ENCODE peak calls at places on chromosome 16, in nine cellular contexts. P is fibroblast of lung, B is cardiac muscle cell, T is SK-N-SH, M is tibial artery, N is sigmoid colon, G is OCI-LY7, S is Peyer's patch, J is HL-60. I is an unnamed sample.

GRCh38 chr16:63787014-63787413 is 1334.8 kb downstream of the CDH11 start:
- DNase-seq in P (peak), B (no peak), T (no peak), M (no peak), N (no peak), G (peak), S (no peak), J (no peak), I (no peak)

GRCh38 chr16:75107505-75107904 is 9.1 kb downstream of the LDHD start:
- DNase-seq in P (no peak), B (no peak), T (no peak), M (no peak), N (no peak), G (no peak), S (no peak), J (no peak), I (no peak)

GRCh38 chr16:72099377-72099818 is 5.8 kb downstream of the DHX38 start:
- DNase-seq in P (peak), B (peak), T (peak), M (no peak), N (no peak), G (peak), S (no peak), J (peak), I (peak)

GRCh38 chr16:84907575-84907974 is 87.8 kb downstream of the CRISPLD2 start:
- DNase-seq in P (peak), B (peak), T (no peak), M (peak), N (peak), G (no peak), S (no peak), J (peak), I (no peak)

GRCh38 chr16:66326995-66327513 is 39.4 kb upstream of the CDH5 start:
- DNase-seq in P (no peak), B (no peak), T (no peak), M (no peak), N (no peak), G (no peak), S (no peak), J (no peak), I (no peak)

GRCh38 chr16:48632137-48632774 is 22.3 kb upstream of the N4BP1 start:
- DNase-seq in P (no peak), B (no peak), T (no peak), M (no peak), N (peak), G (no peak), S (no peak), J (no peak), I (no peak)

GRCh38 chr16:74496054-74496453 is 74.8 kb upstream of the CLEC18B start:
- DNase-seq in P (no peak), B (no peak), T (no peak), M (no peak), N (no peak), G (no peak), S (no peak), J (no peak), I (no peak)

GRCh38 chr16:66254106-66254505 is 112.4 kb upstream of the CDH5 start:
- DNase-seq in P (no peak), B (no peak), T (no peak), M (no peak), N (peak), G (no peak), S (no peak), J (no peak), I (no peak)

GRCh38 chr16:84730406-84731106 is 30.8 kb downstream of the USP10 start:
- DNase-seq in P (peak), B (peak), T (peak), M (peak), N (peak), G (peak), S (no peak), J (peak), I (peak)

GRCh38 chr16:50502616-50503000 is 45.6 kb upstream of the NKD1 start:
- DNase-seq in P (no peak), B (no peak), T (no peak), M (no peak), N (no peak), G (no peak), S (no peak), J (no peak), I (no peak)

GRCh38 chr16:75266738-75267630 is 15.6 kb upstream of the BCAR1 start:
- DNase-seq in P (no peak), B (no peak), T (peak), M (no peak), N (peak), G (no peak), S (no peak), J (no peak), I (no peak)

GRCh38 chr16:86994651-86995171 is 322.5 kb downstream of the C16orf95 start:
- DNase-seq in P (peak), B (peak), T (no peak), M (no peak), N (peak), G (no peak), S (no peak), J (no peak), I (peak)

GRCh38 chr16:79402356-79402755 is 198.2 kb downstream of the MAF start:
- DNase-seq in P (no peak), B (no peak), T (no peak), M (no peak), N (no peak), G (no peak), S (peak), J (no peak), I (peak)

GRCh38 chr16:56773531-56773930 is 43.6 kb downstream of the NUP93 start:
- DNase-seq in P (no peak), B (no peak), T (no peak), M (no peak), N (no peak), G (no peak), S (no peak), J (no peak), I (no peak)

GRCh38 chr16:83351846-83352245 is 455.9 kb upstream of the HSBP1 start:
- DNase-seq in P (peak), B (peak), T (no peak), M (no peak), N (no peak), G (no peak), S (no peak), J (no peak), I (no peak)

GRCh38 chr16:12311309-12311708 is 334.8 kb downstream of the SNX29 start:
- DNase-seq in P (no peak), B (peak), T (no peak), M (no peak), N (no peak), G (no peak), S (no peak), J (no peak), I (no peak)

GRCh38 chr16:73949574-73950348 is 346.9 kb upstream of the PSMD7 start:
- DNase-seq in P (peak), B (peak), T (no peak), M (peak), N (no peak), G (no peak), S (no peak), J (no peak), I (peak)

GRCh38 chr16:87705780-87706277 is 60.0 kb downstream of the KLHDC4 start:
- DNase-seq in P (no peak), B (no peak), T (no peak), M (no peak), N (no peak), G (no peak), S (no peak), J (no peak), I (no peak)

GRCh38 chr16:83200005-83200779 is 573.4 kb downstream of the CDH13 start:
- DNase-seq in P (peak), B (peak), T (no peak), M (no peak), N (no peak), G (peak), S (no peak), J (no peak), I (peak)

GRCh38 chr16:71927383-71927782 is 32.1 kb downstream of the IST1 start:
- DNase-seq in P (peak), B (peak), T (no peak), M (peak), N (peak), G (no peak), S (no peak), J (no peak), I (peak)

GRCh38 chr16:81745704-81746558 is 33.2 kb upstream of the PLCG2 start:
- DNase-seq in P (peak), B (peak), T (peak), M (peak), N (peak), G (peak), S (peak), J (peak), I (peak)

GRCh38 chr16:31513126-31513525 is 4.9 kb upstream of the RUSF1 start:
- DNase-seq in P (peak), B (peak), T (no peak), M (no peak), N (no peak), G (no peak), S (no peak), J (no peak), I (peak)

GRCh38 chr16:89274561-89275283 is 57.2 kb downstream of the ZNF778 start:
- DNase-seq in P (no peak), B (no peak), T (no peak), M (no peak), N (no peak), G (no peak), S (peak), J (no peak), I (no peak)

GRCh38 chr16:56930516-56931252 is 1.3 kb upstream of the HERPUD1 start:
- DNase-seq in P (no peak), B (no peak), T (no peak), M (no peak), N (peak), G (peak), S (peak), J (no peak), I (no peak)

GRCh38 chr16:67280090-67281015 is 1.0 kb downstream of the PLEKHG4 start:
- DNase-seq in P (no peak), B (no peak), T (no peak), M (no peak), N (no peak), G (no peak), S (no peak), J (no peak), I (no peak)

GRCh38 chr16:53922805-53923645 is 219.1 kb downstream of the FTO start:
- DNase-seq in P (peak), B (peak), T (peak), M (no peak), N (no peak), G (no peak), S (no peak), J (no peak), I (no peak)

GRCh38 chr16:66859397-66860068 is 15.3 kb downstream of the CA7 start:
- DNase-seq in P (no peak), B (no peak), T (no peak), M (no peak), N (no peak), G (no peak), S (no peak), J (no peak), I (no peak)

GRCh38 chr16:74439685-74440084 is 18.4 kb upstream of the CLEC18B start:
- DNase-seq in P (no peak), B (no peak), T (no peak), M (no peak), N (peak), G (no peak), S (no peak), J (no peak), I (no peak)

GRCh38 chr16:14302031-14302398 is 230.9 kb downstream of the MRTFB start:
- DNase-seq in P (peak), B (peak), T (peak), M (peak), N (peak), G (peak), S (peak), J (no peak), I (peak)

GRCh38 chr16:7590934-7591333 is 258.3 kb downstream of the RBFOX1 start:
- DNase-seq in P (no peak), B (no peak), T (no peak), M (no peak), N (no peak), G (no peak), S (no peak), J (no peak), I (no peak)

GRCh38 chr16:47779201-47780016 is 318.3 kb downstream of the PHKB start:
- DNase-seq in P (peak), B (peak), T (no peak), M (no peak), N (no peak), G (no peak), S (no peak), J (no peak), I (no peak)

DNA sequence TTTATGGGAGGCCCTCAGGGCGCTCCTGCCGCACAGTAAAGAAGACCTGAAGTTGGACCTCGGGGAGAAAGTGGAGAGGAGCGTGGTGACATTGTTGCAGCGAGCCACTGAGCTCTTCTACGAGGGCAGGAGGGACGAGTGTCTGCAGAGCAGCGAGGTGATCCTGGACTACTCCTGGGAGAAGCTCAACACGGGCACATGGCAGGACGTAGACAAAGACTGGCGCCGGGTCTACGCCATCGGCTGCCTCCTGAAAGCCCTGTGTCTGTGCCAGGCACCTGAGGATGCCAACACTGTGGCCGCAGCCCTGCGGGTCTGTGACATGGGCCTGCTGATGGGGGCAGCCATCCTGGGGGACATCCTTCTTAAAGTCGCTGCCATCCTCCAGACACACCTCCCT is 6.8 kb downstream of the KDM8 start:
- DNase-seq in P (no peak), B (no peak), T (no peak), M (no peak), N (no peak), G (no peak), S (no peak), J (no peak), I (no peak)
- H3K27ac ChIP-seq in P (no peak), B (no peak), T (no peak), M (no peak), N (no peak), G (no peak), S (no peak), J (no peak), I (no peak)

DNA sequence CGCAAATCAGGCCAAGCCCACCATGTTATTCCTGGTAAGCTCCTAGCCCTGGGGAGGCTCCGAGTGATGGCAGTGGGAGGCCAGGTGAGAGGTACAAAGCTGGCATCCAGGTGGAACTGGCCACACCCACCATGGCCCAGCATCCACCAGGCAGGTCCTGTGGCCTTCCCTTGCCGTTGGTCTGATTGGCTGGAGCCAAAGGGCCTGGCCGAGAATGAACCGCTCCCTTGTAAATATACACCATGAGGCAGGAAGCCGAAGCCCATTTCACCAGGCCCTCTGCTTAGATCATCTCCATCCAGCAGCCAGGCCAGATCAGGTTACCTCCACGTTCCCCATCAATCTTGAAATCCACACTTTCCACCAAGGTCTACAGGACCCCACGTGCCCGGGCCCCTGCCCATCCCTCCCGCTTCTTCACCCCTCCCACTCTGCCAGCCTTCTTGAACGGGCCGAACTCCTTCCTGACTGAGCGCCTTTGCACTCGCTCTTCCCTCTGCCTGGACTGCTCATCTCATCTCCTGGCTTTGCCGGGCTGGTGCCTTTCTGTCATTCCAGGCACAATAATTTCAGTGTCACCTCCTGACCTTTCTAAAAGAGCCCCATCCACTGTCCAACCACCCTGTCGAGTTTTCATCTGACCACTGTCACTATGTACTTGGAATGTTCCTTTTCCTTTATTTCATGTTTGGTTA is 5.8 kb downstream of the SOCS1 start:
- DNase-seq in P (no peak), B (no peak), T (no peak), M (no peak), N (no peak), G (no peak), S (no peak), J (no peak), I (no peak)
- TF ChIP-seq CTCF in P (no peak), B (no peak), T (no peak), M (no peak), N (no peak), G (no peak), S (no peak), J (no peak), I (no peak)

GRCh38 chr16:638836-639235 is 2.7 kb upstream of the METTL26 start:
- DNase-seq in P (no peak), B (no peak), T (no peak), M (no peak), N (no peak), G (no peak), S (no peak), J (no peak), I (no peak)

GRCh38 chr16:642189-643049 is 791 bp downstream of the MCRIP2 start:
- DNase-seq in P (peak), B (peak), T (peak), M (no peak), N (peak), G (peak), S (peak), J (peak), I (no peak)

GRCh38 chr16:643050-643368 is 1.4 kb downstream of the MCRIP2 start:
- DNase-seq in P (no peak), B (no peak), T (no peak), M (no peak), N (no peak), G (no peak), S (no peak), J (no peak), I (no peak)

GRCh38 chr16:641326-642188 is at the start of gene MCRIP2:
- DNase-seq in P (peak), B (peak), T (peak), M (peak), N (peak), G (peak), S (peak), J (peak), I (peak)

GRCh38 chr16:640614-641013 is 1.0 kb upstream of the MCRIP2 start:
- DNase-seq in P (no peak), B (no peak), T (no peak), M (no peak), N (no peak), G (no peak), S (no peak), J (no peak), I (no peak)
- H3K27ac ChIP-seq in P (no peak), B (no peak), T (no peak), M (peak), N (peak), G (no peak), S (no peak), J (no peak), I (peak)

DNA sequence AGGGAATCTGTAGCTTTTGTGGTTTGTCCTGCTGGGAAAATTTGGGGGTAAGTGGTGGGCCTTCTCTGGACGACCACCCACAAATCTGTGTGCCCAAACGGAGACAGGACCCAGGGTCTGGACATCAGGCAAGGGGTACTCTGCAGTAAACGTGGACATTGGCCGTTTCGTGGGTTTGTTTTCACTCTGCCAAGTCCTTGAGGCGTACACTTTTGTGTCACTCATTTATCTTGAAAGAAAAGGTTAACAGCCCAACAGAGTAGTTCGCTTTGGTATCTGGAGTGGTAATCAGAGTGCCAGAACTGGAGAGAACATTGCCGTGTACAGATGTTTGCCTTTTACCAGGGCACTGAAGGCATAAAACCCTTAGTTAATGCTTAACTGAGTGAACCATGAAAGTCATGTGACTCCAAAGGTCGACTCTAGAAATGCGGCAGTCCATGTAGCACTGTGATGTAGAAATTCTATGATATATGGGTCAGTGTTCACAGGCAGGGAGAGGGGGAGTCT is 15.4 kb downstream of the NAA60 start:
- DNase-seq in P (peak), B (no peak), T (no peak), M (no peak), N (no peak), G (peak), S (no peak), J (peak), I (no peak)
- TF ChIP-seq CTCF in P (no peak), B (no peak), T (no peak), M (no peak), N (no peak), G (no peak), S (no peak), J (no peak), I (no peak)